ENCODE peak calls at places on chromosome 18, in six cellular contexts. H is T-cell, B is HEK293T, F is nephron progenitor cell, M is heart right ventricle, X is epithelial cell of esophagus. A is an unnamed sample.
A peak's percentile ranks its signal among the peaks of the same experiment; 100 is the strongest.

GRCh38 chr18:650428-650858 is 7.0 kb upstream of the TYMS start:
- DNase-seq in B (no peak), H (no peak), X (no peak), M (no peak), F (no peak), A (no peak)

GRCh38 chr18:77168666-77169358 is 36.2 kb upstream of the MBP start:
- DNase-seq in F (no peak), H (no peak), B (no peak), M (no peak), X (no peak), A (no peak)

GRCh38 chr18:34401775-34402174 is 177.1 kb upstream of the NOL4 start:
- DNase-seq in X (no peak), F (no peak), M (no peak), H (no peak), B (no peak), A (peak; percentile 20)

GRCh38 chr18:49175071-49175470 is 224.3 kb upstream of the SMAD7 start:
- DNase-seq in B (no peak), H (no peak), X (no peak), M (no peak), F (no peak), A (no peak)

GRCh38 chr18:46313521-46313920 is 209.3 kb downstream of the HAUS1 start:
- DNase-seq in B (no peak), H (no peak), X (no peak), F (no peak), M (no peak), A (no peak)

GRCh38 chr18:69854455-69854854 is 93.2 kb downstream of the CD226 start:
- DNase-seq in M (no peak), B (no peak), F (no peak), X (no peak), H (no peak), A (no peak)

GRCh38 chr18:27428120-27428519 is 243.0 kb upstream of the CHST9 start:
- DNase-seq in B (no peak), H (no peak), X (peak; percentile 30), M (no peak), F (no peak), A (no peak)

GRCh38 chr18:45571714-45572113 is 43.6 kb upstream of the SLC14A2 start:
- DNase-seq in B (no peak), M (no peak), H (no peak), X (peak; percentile 36), F (no peak), A (no peak)

GRCh38 chr18:55830490-55830889 is 242.5 kb upstream of the TCF4 start:
- DNase-seq in M (no peak), H (no peak), F (no peak), B (no peak), X (peak; percentile 32), A (peak; percentile 3)

GRCh38 chr18:41145526-41145925 is 809.5 kb upstream of the PIK3C3 start:
- DNase-seq in H (no peak), X (peak; percentile 90), F (no peak), B (no peak), M (no peak), A (no peak)

GRCh38 chr18:54240629-54241107 is 16.2 kb upstream of the MBD2 start:
- DNase-seq in H (no peak), F (no peak), B (no peak), M (no peak), X (no peak), A (peak; percentile 48)